ENCODE peak calls at places on chromosomes 6 and 20, in ten cellular contexts. Y, L, Z, H, J, U, W, C, M and R are unnamed samples.
A peak's percentile ranks its signal among the peaks of the same experiment; 100 is the strongest.

GRCh38 chr6:33577106-33577535 is 3.0 kb downstream of the BAK1 start:
- DNase-seq in Z (peak; percentile 67), H (no peak), U (no peak), L (no peak), J (no peak), W (no peak), C (peak; percentile 68), M (peak; percentile 66), Y (peak; percentile 53), R (no peak)

GRCh38 chr6:12164508-12164770 is 125.7 kb upstream of the EDN1 start:
- DNase-seq in Z (no peak), U (no peak), Y (no peak), W (no peak), J (no peak), C (no peak), M (no peak), H (no peak), L (peak; percentile 9), R (no peak)

GRCh38 chr6:96975848-96976247 is 51.3 kb downstream of the KLHL32 start:
- DNase-seq in W (no peak), J (no peak), Z (no peak), H (no peak), U (no peak), L (no peak), M (no peak), C (no peak), Y (no peak), R (no peak)

GRCh38 chr20:54078296-54078695 is 7.9 kb upstream of the BCAS1 start:
- DNase-seq in H (no peak), Z (no peak), W (no peak), J (no peak), M (no peak), C (no peak), U (no peak), Y (no peak), L (no peak), R (no peak)

GRCh38 chr6:161546632-161547031 is 272.8 kb upstream of the AGPAT4 start:
- DNase-seq in J (no peak), C (no peak), M (no peak), U (no peak), Y (no peak), W (no peak), H (no peak), L (no peak), Z (no peak), R (no peak)

GRCh38 chr20:38291961-38292360 is 12.0 kb upstream of the BPI start:
- DNase-seq in L (no peak), Y (no peak), U (no peak), C (no peak), W (no peak), H (no peak), M (no peak), Z (no peak), J (no peak), R (no peak)

GRCh38 chr6:106799008-106799952 is 169.9 kb downstream of the QRSL1 start:
- DNase-seq in C (no peak), Z (no peak), J (peak; percentile 38), Y (no peak), W (peak; percentile 1), M (no peak), U (no peak), L (peak; percentile 75), H (peak; percentile 71), R (no peak)

GRCh38 chr6:4256969-4257368 is 121.6 kb upstream of the ECI2 start:
- DNase-seq in W (no peak), L (peak; percentile 26), M (no peak), U (peak; percentile 86), J (peak; percentile 6), C (no peak), Z (no peak), Y (no peak), H (no peak), R (no peak)

GRCh38 chr20:19785173-19785799 is 27.2 kb downstream of the RIN2 start:
- DNase-seq in H (peak; percentile 44), M (no peak), Y (no peak), Z (no peak), L (peak; percentile 88), J (peak; percentile 76), W (no peak), C (no peak), U (no peak), R (no peak)

GRCh38 chr6:124964084-124964763 is 2.0 kb downstream of the RNF217 start:
- DNase-seq in W (no peak), Y (no peak), C (peak; percentile 29), H (peak; percentile 56), Z (no peak), L (peak; percentile 92), J (peak; percentile 69), M (peak; percentile 89), U (no peak), R (peak; percentile 70)

GRCh38 chr20:58553841-58554240 is 38.6 kb upstream of the APCDD1L start:
- DNase-seq in U (no peak), Z (no peak), L (peak; percentile 74), W (peak; percentile 45), Y (no peak), C (peak; percentile 54), H (peak; percentile 43), J (peak; percentile 57), M (no peak), R (no peak)

DNA sequence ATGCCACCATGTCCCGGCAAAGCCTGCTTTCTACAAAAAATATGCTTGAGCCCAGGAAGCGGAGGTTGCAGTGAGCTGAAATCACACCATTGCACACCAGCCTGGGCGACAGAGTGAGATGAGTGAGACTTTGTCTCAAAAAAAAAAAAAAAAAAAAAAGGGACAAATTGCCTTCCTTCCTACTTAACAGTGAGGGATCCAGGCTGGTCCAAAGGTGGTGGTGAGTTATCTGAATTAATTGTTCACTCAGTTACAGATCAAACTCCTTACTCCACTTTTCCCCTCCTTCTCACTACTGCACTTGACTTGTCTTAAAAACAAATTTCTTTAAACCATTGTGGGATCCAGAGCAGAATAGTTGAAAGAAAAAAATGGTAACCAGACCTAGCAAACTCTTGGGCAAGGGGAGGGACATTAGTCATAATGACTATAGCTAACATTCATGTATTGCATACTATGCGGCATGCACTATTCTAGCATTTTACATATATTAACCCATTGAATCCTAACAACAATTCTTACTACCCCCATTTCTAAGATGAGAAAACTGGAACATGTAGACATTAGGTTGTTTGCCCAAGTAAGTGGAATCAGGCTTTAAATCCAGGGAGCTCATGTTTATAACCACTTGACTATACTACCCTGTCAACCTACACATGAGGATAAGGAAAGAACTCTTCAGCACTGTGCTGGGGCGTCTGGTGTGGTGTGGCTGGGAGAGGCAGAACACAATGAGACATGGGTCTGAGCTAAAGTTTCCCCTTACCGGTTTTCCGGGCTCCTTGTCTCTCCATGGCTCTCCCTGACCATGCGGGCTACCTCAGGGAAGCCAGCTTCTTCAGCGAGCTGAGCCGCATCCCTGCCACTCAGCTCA is 1.5 kb downstream of the GPANK1 start:
- DNase-seq in M (no peak), Z (no peak), C (no peak), Y (no peak), H (no peak), U (no peak), J (peak; percentile 20), L (peak; percentile 24), W (no peak), R (no peak)
- H3K4me3 ChIP-seq in M (peak overlapping the region; percentile 70), Z (peak overlapping the region; percentile 80), C (peak overlapping the region; percentile 91), Y (peak overlapping the region; percentile 78), H (peak overlapping the region; percentile 96), U (peak overlapping the region; percentile 73), J (peak overlapping the region; percentile 94), L (peak overlapping the region; percentile 94), W (peak overlapping the region; percentile 98), R (peak overlapping the region; percentile 98)

DNA sequence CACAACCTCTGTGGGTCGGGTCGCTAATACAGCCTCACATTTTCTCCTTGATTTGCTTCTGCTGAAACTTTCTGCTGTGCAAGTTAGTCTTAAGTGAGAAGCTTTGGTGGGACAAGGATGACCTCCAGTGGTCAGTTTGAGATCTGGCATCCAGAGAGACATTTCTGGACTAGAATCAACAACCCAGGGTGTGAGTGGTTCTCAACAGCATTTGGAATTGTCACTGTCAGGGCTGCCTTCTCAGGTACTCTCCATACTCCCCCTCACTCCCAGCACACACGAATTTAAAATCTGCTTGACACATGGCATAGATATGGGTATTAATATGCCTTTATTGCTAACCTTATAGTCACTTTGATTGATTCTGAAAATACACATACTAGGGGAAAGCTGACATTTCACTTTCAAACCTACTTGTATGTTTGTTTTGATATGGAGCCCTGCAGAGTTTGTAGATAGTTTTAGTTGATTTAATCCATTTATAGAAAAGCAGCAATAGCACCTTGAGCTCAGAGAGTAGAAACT is 13.2 kb downstream of the OTOR start:
- DNase-seq in H (peak; percentile 67), W (peak; percentile 44), L (peak; percentile 84), C (no peak), Y (no peak), Z (no peak), U (no peak), M (peak; percentile 57), J (peak; percentile 81), R (peak; percentile 45)
- TF ChIP-seq CTCF in H (peak; percentile 64), W (peak; percentile 81), L (peak; percentile 70), C (peak; percentile 81), Y (peak; percentile 79), Z (peak; percentile 70), U (peak; percentile 49), M (peak; percentile 81), J (peak; percentile 80), R (peak; percentile 85)

DNA sequence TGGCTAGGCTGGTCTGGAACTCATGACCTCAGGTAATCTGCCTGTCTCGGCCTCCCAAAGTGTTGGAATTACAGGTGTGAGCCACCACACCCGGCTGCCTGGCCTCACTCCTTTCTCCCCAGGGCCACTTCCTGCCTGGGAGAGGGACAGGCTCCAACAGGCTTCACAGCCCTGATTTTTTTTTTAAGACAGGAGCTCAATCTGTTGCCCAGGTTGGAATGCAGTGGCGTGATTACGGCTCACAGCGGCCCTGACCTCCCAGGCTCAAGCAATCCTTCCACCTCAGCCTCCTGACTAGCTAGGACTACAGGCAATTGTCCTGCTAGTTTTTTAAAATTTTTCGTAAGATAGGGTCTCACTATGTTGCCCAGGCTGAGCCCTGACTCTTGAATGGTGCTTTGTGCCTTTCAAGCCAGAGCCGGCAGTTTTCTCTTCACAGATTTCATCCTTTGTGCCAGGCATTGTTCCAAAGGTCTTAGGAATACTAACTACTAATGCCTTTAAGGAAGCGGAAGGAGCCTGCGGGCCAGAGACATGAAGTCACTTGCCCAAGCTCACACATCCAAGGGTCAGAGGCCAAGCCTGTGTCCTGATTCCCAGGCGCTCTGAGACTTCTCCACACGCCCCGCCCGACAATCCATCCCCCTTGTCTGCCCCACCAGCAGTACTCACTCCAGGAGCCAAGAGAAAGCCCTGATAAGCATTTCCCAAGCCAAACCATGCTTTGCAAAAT is 19.2 kb downstream of the CAPN11 start:
- DNase-seq in Y (peak; percentile 78), H (peak; percentile 29), U (no peak), C (peak; percentile 68), L (peak; percentile 98), W (peak; percentile 20), J (peak; percentile 96), Z (peak; percentile 72), M (peak; percentile 61), R (peak; percentile 67)
- H3K4me3 ChIP-seq in Y (no peak overlapping the region), H (no peak overlapping the region), U (no peak overlapping the region), C (no peak overlapping the region), L (no peak overlapping the region), W (no peak overlapping the region), J (no peak overlapping the region), Z (no peak overlapping the region), M (no peak overlapping the region), R (no peak overlapping the region)

DNA sequence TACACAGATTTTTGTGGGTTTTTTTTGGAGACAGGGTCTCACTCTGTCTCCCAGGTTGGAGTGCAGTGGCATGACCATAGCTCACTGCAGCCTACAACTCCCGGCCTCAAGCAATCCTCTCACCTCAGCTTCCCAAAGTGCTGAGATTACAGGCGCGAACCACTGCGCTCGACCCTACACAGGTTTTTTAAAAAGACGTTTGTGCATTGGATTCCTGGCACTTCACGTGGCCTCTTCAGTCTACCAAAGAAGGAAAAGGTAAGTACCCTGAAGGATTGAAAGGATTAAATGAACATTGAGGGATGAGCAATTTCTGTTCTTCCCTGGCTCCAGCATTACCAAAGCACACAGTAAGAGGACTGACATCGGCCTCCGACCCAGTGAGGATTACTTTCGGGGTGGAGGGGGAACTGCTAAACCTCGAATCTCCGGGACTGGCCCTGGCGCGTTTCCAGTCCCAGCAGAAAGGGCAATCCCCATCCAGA is 556 bp upstream of the YWHAB start:
- DNase-seq in W (no peak), L (no peak), J (no peak), Z (no peak), H (no peak), C (no peak), Y (no peak), U (no peak), M (no peak), R (no peak)
- TF ChIP-seq CTCF in W (no peak), L (no peak), J (no peak), Z (no peak), H (no peak), C (no peak), Y (no peak), U (no peak), M (no peak), R (no peak)